ENCODE peak calls at places on chromosomes 7 and 10, in seven cellular contexts. P, A, R, B, O, N and Z are unnamed samples.

GRCh38 chr7:73817121-73817520 is 13.7 kb upstream of the CLDN4 start:
- DNase-seq in P (no peak), A (no peak), R (no peak), B (peak; percentile 30), O (no peak), N (no peak), Z (no peak)

GRCh38 chr10:93412801-93413200 is 69.3 kb downstream of the MYOF start:
- DNase-seq in P (no peak), A (no peak), R (no peak), B (no peak), O (no peak), N (no peak), Z (peak; percentile 46)

GRCh38 chr10:124825702-124826101 is 24.1 kb downstream of the ABRAXAS2 start:
- DNase-seq in P (no peak), A (no peak), R (no peak), B (no peak), O (no peak), N (no peak), Z (no peak)

GRCh38 chr7:98464558-98464940 is 63.7 kb upstream of the BAIAP2L1 start:
- DNase-seq in P (no peak), A (no peak), R (no peak), B (no peak), O (no peak), N (no peak), Z (no peak)

GRCh38 chr10:61835069-61835908 is 66.2 kb upstream of the ARID5B start:
- DNase-seq in P (no peak), A (peak; percentile 6), R (peak; percentile 61), B (no peak), O (peak; percentile 71), N (peak; percentile 75), Z (no peak)

GRCh38 chr7:154304740-154305679 is 252.8 kb downstream of the DPP6 start:
- DNase-seq in P (no peak), A (no peak), R (no peak), B (no peak), O (no peak), N (no peak), Z (no peak)

GRCh38 chr10:29667191-29667590 is 32.4 kb upstream of the SVIL start:
- DNase-seq in P (no peak), A (no peak), R (no peak), B (no peak), O (no peak), N (peak; percentile 71), Z (no peak)

GRCh38 chr7:101754432-101755159 is 62.8 kb upstream of the CUX1 start:
- DNase-seq in P (no peak), A (peak; percentile 13), R (peak; percentile 41), B (no peak), O (no peak), N (no peak), Z (no peak)

GRCh38 chr10:95513941-95514392 is 47.2 kb downstream of the SORBS1 start:
- DNase-seq in P (no peak), A (peak; percentile 51), R (no peak), B (no peak), O (no peak), N (no peak), Z (no peak)

GRCh38 chr10:71290331-71290730 is 28.7 kb upstream of the SLC29A3 start:
- DNase-seq in P (no peak), A (no peak), R (no peak), B (no peak), O (no peak), N (no peak), Z (no peak)
- H3K36me3 ChIP-seq in P (peaks cover 87% of the 10 kb centered on the region), A (peaks cover 95% of the 10 kb centered on the region), R (no peaks in the 10 kb centered on the region), B (peaks cover under 1% of the 10 kb centered on the region), O (peaks cover 15% of the 10 kb centered on the region), N (no peaks in the 10 kb centered on the region), Z (peaks cover 52% of the 10 kb centered on the region)

GRCh38 chr10:97757471-97757870 is 14.3 kb downstream of the SFRP5 start:
- DNase-seq in P (no peak), A (no peak), R (no peak), B (no peak), O (no peak), N (no peak), Z (no peak)
- H3K36me3 ChIP-seq in P (peaks cover 90% of the 10 kb centered on the region), A (peaks cover 90% of the 10 kb centered on the region), R (peaks cover 57% of the 10 kb centered on the region), B (peaks cover 96% of the 10 kb centered on the region), O (peaks cover 40% of the 10 kb centered on the region), N (peaks cover 17% of the 10 kb centered on the region), Z (peaks cover 62% of the 10 kb centered on the region)

GRCh38 chr7:23185980-23186379 is 4.1 kb downstream of the NUP42 start:
- DNase-seq in P (no peak), A (no peak), R (no peak), B (no peak), O (no peak), N (no peak), Z (no peak)
- H3K36me3 ChIP-seq in P (peaks cover 51% of the 10 kb centered on the region), A (peaks cover 60% of the 10 kb centered on the region), R (peaks cover 28% of the 10 kb centered on the region), B (peaks cover 27% of the 10 kb centered on the region), O (peaks cover 35% of the 10 kb centered on the region), N (peaks cover 36% of the 10 kb centered on the region), Z (peaks cover 36% of the 10 kb centered on the region)

GRCh38 chr7:2651847-2652735 is 20.3 kb downstream of the TTYH3 start:
- DNase-seq in P (no peak), A (no peak), R (no peak), B (no peak), O (no peak), N (no peak), Z (no peak)

GRCh38 chr7:2651336-2651735 is 19.6 kb downstream of the TTYH3 start:
- DNase-seq in P (no peak), A (no peak), R (no peak), B (no peak), O (no peak), N (peak; percentile 79), Z (no peak)

GRCh38 chr7:2654059-2654458 is 22.3 kb downstream of the TTYH3 start:
- DNase-seq in P (no peak), A (no peak), R (no peak), B (no peak), O (no peak), N (no peak), Z (no peak)

GRCh38 chr7:2650451-2650850 is 18.7 kb downstream of the TTYH3 start:
- DNase-seq in P (no peak), A (no peak), R (no peak), B (no peak), O (no peak), N (no peak), Z (no peak)

DNA sequence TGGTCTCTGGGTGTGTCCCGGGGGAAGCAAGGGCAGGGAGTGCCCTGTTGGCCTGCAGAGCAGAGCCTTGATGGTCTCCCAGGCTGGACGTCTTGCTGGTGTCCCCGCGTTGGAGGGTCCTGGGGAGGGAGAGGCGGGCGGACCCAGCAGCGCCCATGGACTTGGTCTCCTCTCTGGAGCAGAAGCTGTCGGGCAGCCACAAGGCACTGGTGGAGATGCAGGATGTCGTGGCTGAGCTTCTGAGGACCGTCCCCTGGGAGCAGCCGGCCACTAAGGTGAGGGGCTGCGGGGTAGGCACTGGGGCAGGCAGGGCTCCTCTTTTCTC is 20.9 kb downstream of the TTYH3 start:
- DNase-seq in P (no peak), A (no peak), R (no peak), B (no peak), O (no peak), N (no peak), Z (no peak)
- H3K36me3 ChIP-seq in P (peaks cover 36% of the 10 kb centered on the region), A (peaks cover 43% of the 10 kb centered on the region), R (peaks cover 47% of the 10 kb centered on the region), B (peaks cover 44% of the 10 kb centered on the region), O (no peaks in the 10 kb centered on the region), N (peaks cover 6% of the 10 kb centered on the region), Z (peaks cover 23% of the 10 kb centered on the region)